ENCODE peak calls at places on chromosomes 16 and 17, in five cellular contexts. One of them, this sample, is unnamed.

GRCh38 chr17:19306160-19307111 is 56.1 kb downstream of the B9D1 start:
- DNase-seq in amniotic stem cell: no peak
- DNase-seq in stimulated activated CD8-positive, alpha-beta memory T cell treated with anti-CD3 and anti-CD28 coated beads, Interleukin-2, amount 100 ng/mL, for 48 hours: no peak
- DNase-seq in gastrocnemius medialis: no peak
- DNase-seq in pancreas: no peak
- DNase-seq in this sample: no peak

GRCh38 chr17:11308550-11308949 is 67.5 kb downstream of the SHISA6 start:
- DNase-seq in pancreas: no peak
- DNase-seq in amniotic stem cell: no peak
- DNase-seq in stimulated activated CD8-positive, alpha-beta memory T cell treated with anti-CD3 and anti-CD28 coated beads, Interleukin-2, amount 100 ng/mL, for 48 hours: no peak
- DNase-seq in gastrocnemius medialis: no peak
- DNase-seq in this sample: no peak

GRCh38 chr16:86634290-86634689 is 55.9 kb downstream of the FOXL1 start:
- DNase-seq in stimulated activated CD8-positive, alpha-beta memory T cell treated with anti-CD3 and anti-CD28 coated beads, Interleukin-2, amount 100 ng/mL, for 48 hours: no peak
- DNase-seq in amniotic stem cell: no peak
- DNase-seq in gastrocnemius medialis: no peak
- DNase-seq in pancreas: no peak
- DNase-seq in this sample: no peak

GRCh38 chr16:79770244-79771064 is 169.9 kb upstream of the MAF start:
- DNase-seq in pancreas: peak
- DNase-seq in gastrocnemius medialis: peak
- DNase-seq in stimulated activated CD8-positive, alpha-beta memory T cell treated with anti-CD3 and anti-CD28 coated beads, Interleukin-2, amount 100 ng/mL, for 48 hours: peak
- DNase-seq in amniotic stem cell: peak
- DNase-seq in this sample: no peak

GRCh38 chr17:2724783-2725164 is 13.2 kb upstream of the CLUH start:
- DNase-seq in pancreas: no peak
- DNase-seq in stimulated activated CD8-positive, alpha-beta memory T cell treated with anti-CD3 and anti-CD28 coated beads, Interleukin-2, amount 100 ng/mL, for 48 hours: peak
- DNase-seq in gastrocnemius medialis: no peak
- DNase-seq in amniotic stem cell: no peak
- DNase-seq in this sample: no peak

GRCh38 chr16:4615389-4616046 is 830 bp upstream of the UBALD1 start:
- DNase-seq in amniotic stem cell: no peak
- DNase-seq in pancreas: peak
- DNase-seq in gastrocnemius medialis: no peak
- DNase-seq in stimulated activated CD8-positive, alpha-beta memory T cell treated with anti-CD3 and anti-CD28 coated beads, Interleukin-2, amount 100 ng/mL, for 48 hours: no peak
- DNase-seq in this sample: no peak

GRCh38 chr16:67964477-67965131 is 3.8 kb downstream of the SLC12A4 start:
- DNase-seq in pancreas: no peak
- DNase-seq in stimulated activated CD8-positive, alpha-beta memory T cell treated with anti-CD3 and anti-CD28 coated beads, Interleukin-2, amount 100 ng/mL, for 48 hours: no peak
- DNase-seq in gastrocnemius medialis: no peak
- DNase-seq in amniotic stem cell: no peak
- DNase-seq in this sample: no peak

GRCh38 chr17:55903028-55903690 is 152.3 kb downstream of the PCTP start:
- DNase-seq in gastrocnemius medialis: no peak
- DNase-seq in stimulated activated CD8-positive, alpha-beta memory T cell treated with anti-CD3 and anti-CD28 coated beads, Interleukin-2, amount 100 ng/mL, for 48 hours: no peak
- DNase-seq in amniotic stem cell: no peak
- DNase-seq in pancreas: no peak
- DNase-seq in this sample: no peak

GRCh38 chr17:41354538-41354937 is 3.9 kb upstream of the KRT33A start:
- DNase-seq in stimulated activated CD8-positive, alpha-beta memory T cell treated with anti-CD3 and anti-CD28 coated beads, Interleukin-2, amount 100 ng/mL, for 48 hours: no peak
- DNase-seq in amniotic stem cell: no peak
- DNase-seq in pancreas: no peak
- DNase-seq in gastrocnemius medialis: no peak
- DNase-seq in this sample: no peak

GRCh38 chr17:64377769-64378282 is 12.8 kb downstream of the PECAM1 start:
- DNase-seq in pancreas: no peak
- DNase-seq in stimulated activated CD8-positive, alpha-beta memory T cell treated with anti-CD3 and anti-CD28 coated beads, Interleukin-2, amount 100 ng/mL, for 48 hours: no peak
- DNase-seq in amniotic stem cell: no peak
- DNase-seq in gastrocnemius medialis: no peak
- DNase-seq in this sample: no peak

GRCh38 chr16:57730771-57731730 is 4.5 kb upstream of the KATNB1 start:
- DNase-seq in stimulated activated CD8-positive, alpha-beta memory T cell treated with anti-CD3 and anti-CD28 coated beads, Interleukin-2, amount 100 ng/mL, for 48 hours: no peak
- DNase-seq in gastrocnemius medialis: no peak
- DNase-seq in amniotic stem cell: no peak
- DNase-seq in pancreas: no peak
- DNase-seq in this sample: no peak

GRCh38 chr17:81483085-81483861 is 29.3 kb downstream of the ACTG1 start:
- DNase-seq in stimulated activated CD8-positive, alpha-beta memory T cell treated with anti-CD3 and anti-CD28 coated beads, Interleukin-2, amount 100 ng/mL, for 48 hours: no peak
- DNase-seq in amniotic stem cell: no peak
- DNase-seq in gastrocnemius medialis: peak
- DNase-seq in pancreas: peak
- DNase-seq in this sample: no peak

GRCh38 chr17:10631048-10631700 is 25.9 kb downstream of the MYH3 start:
- DNase-seq in stimulated activated CD8-positive, alpha-beta memory T cell treated with anti-CD3 and anti-CD28 coated beads, Interleukin-2, amount 100 ng/mL, for 48 hours: no peak
- DNase-seq in pancreas: no peak
- DNase-seq in amniotic stem cell: no peak
- DNase-seq in gastrocnemius medialis: no peak
- DNase-seq in this sample: no peak

GRCh38 chr16:281660-282249 is 1.2 kb upstream of the PDIA2 start:
- DNase-seq in stimulated activated CD8-positive, alpha-beta memory T cell treated with anti-CD3 and anti-CD28 coated beads, Interleukin-2, amount 100 ng/mL, for 48 hours: no peak
- DNase-seq in pancreas: no peak
- DNase-seq in amniotic stem cell: no peak
- DNase-seq in gastrocnemius medialis: no peak
- DNase-seq in this sample: no peak

GRCh38 chr17:42900460-42901331 is at the start of gene G6PC1:
- DNase-seq in gastrocnemius medialis: no peak
- DNase-seq in pancreas: no peak
- DNase-seq in amniotic stem cell: no peak
- DNase-seq in stimulated activated CD8-positive, alpha-beta memory T cell treated with anti-CD3 and anti-CD28 coated beads, Interleukin-2, amount 100 ng/mL, for 48 hours: no peak
- DNase-seq in this sample: no peak

GRCh38 chr16:83200005-83200779 is 573.4 kb downstream of the CDH13 start:
- DNase-seq in amniotic stem cell: no peak
- DNase-seq in gastrocnemius medialis: peak
- DNase-seq in stimulated activated CD8-positive, alpha-beta memory T cell treated with anti-CD3 and anti-CD28 coated beads, Interleukin-2, amount 100 ng/mL, for 48 hours: no peak
- DNase-seq in pancreas: no peak
- DNase-seq in this sample: no peak

GRCh38 chr16:30382398-30383015 is at the start of gene SEPTIN1:
- DNase-seq in amniotic stem cell: no peak
- DNase-seq in stimulated activated CD8-positive, alpha-beta memory T cell treated with anti-CD3 and anti-CD28 coated beads, Interleukin-2, amount 100 ng/mL, for 48 hours: peak
- DNase-seq in gastrocnemius medialis: no peak
- DNase-seq in pancreas: no peak
- DNase-seq in this sample: no peak

GRCh38 chr16:89155184-89155679 is 16.3 kb upstream of the CDH15 start:
- DNase-seq in gastrocnemius medialis: peak
- DNase-seq in stimulated activated CD8-positive, alpha-beta memory T cell treated with anti-CD3 and anti-CD28 coated beads, Interleukin-2, amount 100 ng/mL, for 48 hours: no peak
- DNase-seq in pancreas: no peak
- DNase-seq in amniotic stem cell: peak
- DNase-seq in this sample: no peak

GRCh38 chr17:57608369-57609124 is 136.6 kb downstream of the CCDC182 start:
- DNase-seq in stimulated activated CD8-positive, alpha-beta memory T cell treated with anti-CD3 and anti-CD28 coated beads, Interleukin-2, amount 100 ng/mL, for 48 hours: no peak
- DNase-seq in gastrocnemius medialis: no peak
- DNase-seq in pancreas: no peak
- DNase-seq in amniotic stem cell: no peak
- DNase-seq in this sample: no peak

GRCh38 chr16:57801098-57801855 is 1.0 kb downstream of the KIFC3 start:
- DNase-seq in pancreas: no peak
- DNase-seq in amniotic stem cell: peak
- DNase-seq in gastrocnemius medialis: no peak
- DNase-seq in stimulated activated CD8-positive, alpha-beta memory T cell treated with anti-CD3 and anti-CD28 coated beads, Interleukin-2, amount 100 ng/mL, for 48 hours: no peak
- DNase-seq in this sample: peak

GRCh38 chr16:85665929-85666328 is 22.8 kb downstream of the GINS2 start:
- DNase-seq in stimulated activated CD8-positive, alpha-beta memory T cell treated with anti-CD3 and anti-CD28 coated beads, Interleukin-2, amount 100 ng/mL, for 48 hours: no peak
- DNase-seq in pancreas: no peak
- DNase-seq in gastrocnemius medialis: no peak
- DNase-seq in amniotic stem cell: no peak
- DNase-seq in this sample: no peak

GRCh38 chr16:15466886-15467781 is 32.7 kb downstream of the BMERB1 start:
- DNase-seq in gastrocnemius medialis: no peak
- DNase-seq in amniotic stem cell: no peak
- DNase-seq in pancreas: no peak
- DNase-seq in stimulated activated CD8-positive, alpha-beta memory T cell treated with anti-CD3 and anti-CD28 coated beads, Interleukin-2, amount 100 ng/mL, for 48 hours: no peak
- DNase-seq in this sample: no peak

GRCh38 chr16:3317315-3317999 is 12.2 kb downstream of the ZNF75A start:
- DNase-seq in stimulated activated CD8-positive, alpha-beta memory T cell treated with anti-CD3 and anti-CD28 coated beads, Interleukin-2, amount 100 ng/mL, for 48 hours: no peak
- DNase-seq in pancreas: no peak
- DNase-seq in amniotic stem cell: no peak
- DNase-seq in gastrocnemius medialis: no peak
- DNase-seq in this sample: no peak

GRCh38 chr16:85498607-85499006 is 114.5 kb upstream of the GSE1 start:
- DNase-seq in pancreas: no peak
- DNase-seq in stimulated activated CD8-positive, alpha-beta memory T cell treated with anti-CD3 and anti-CD28 coated beads, Interleukin-2, amount 100 ng/mL, for 48 hours: no peak
- DNase-seq in gastrocnemius medialis: peak
- DNase-seq in amniotic stem cell: no peak
- DNase-seq in this sample: no peak

GRCh38 chr16:17062676-17063075 is 408.1 kb downstream of the XYLT1 start:
- DNase-seq in pancreas: no peak
- DNase-seq in stimulated activated CD8-positive, alpha-beta memory T cell treated with anti-CD3 and anti-CD28 coated beads, Interleukin-2, amount 100 ng/mL, for 48 hours: no peak
- DNase-seq in gastrocnemius medialis: no peak
- DNase-seq in amniotic stem cell: no peak
- DNase-seq in this sample: no peak

GRCh38 chr16:4244254-4244812 is 2.5 kb upstream of the SRL start:
- DNase-seq in amniotic stem cell: no peak
- DNase-seq in stimulated activated CD8-positive, alpha-beta memory T cell treated with anti-CD3 and anti-CD28 coated beads, Interleukin-2, amount 100 ng/mL, for 48 hours: no peak
- DNase-seq in pancreas: no peak
- DNase-seq in gastrocnemius medialis: no peak
- DNase-seq in this sample: no peak

GRCh38 chr16:70157105-70157476 is 16.5 kb upstream of the CLEC18C start:
- DNase-seq in pancreas: no peak
- DNase-seq in gastrocnemius medialis: no peak
- DNase-seq in stimulated activated CD8-positive, alpha-beta memory T cell treated with anti-CD3 and anti-CD28 coated beads, Interleukin-2, amount 100 ng/mL, for 48 hours: no peak
- DNase-seq in amniotic stem cell: no peak
- DNase-seq in this sample: no peak

GRCh38 chr16:76910931-76911330 is 280.1 kb upstream of the MON1B start:
- DNase-seq in pancreas: no peak
- DNase-seq in stimulated activated CD8-positive, alpha-beta memory T cell treated with anti-CD3 and anti-CD28 coated beads, Interleukin-2, amount 100 ng/mL, for 48 hours: no peak
- DNase-seq in amniotic stem cell: peak
- DNase-seq in gastrocnemius medialis: no peak
- DNase-seq in this sample: no peak

GRCh38 chr17:63476857-63477470 is at the start of gene ACE:
- DNase-seq in stimulated activated CD8-positive, alpha-beta memory T cell treated with anti-CD3 and anti-CD28 coated beads, Interleukin-2, amount 100 ng/mL, for 48 hours: peak
- DNase-seq in gastrocnemius medialis: no peak
- DNase-seq in amniotic stem cell: no peak
- DNase-seq in pancreas: peak
- DNase-seq in this sample: no peak

GRCh38 chr17:14926526-14927122 is 338.5 kb downstream of the PMP22 start:
- DNase-seq in pancreas: peak
- DNase-seq in amniotic stem cell: peak
- DNase-seq in stimulated activated CD8-positive, alpha-beta memory T cell treated with anti-CD3 and anti-CD28 coated beads, Interleukin-2, amount 100 ng/mL, for 48 hours: peak
- DNase-seq in gastrocnemius medialis: peak
- DNase-seq in this sample: peak

GRCh38 chr16:30844671-30845449 is 49.0 kb downstream of the BCL7C start:
- DNase-seq in gastrocnemius medialis: peak
- DNase-seq in amniotic stem cell: peak
- DNase-seq in stimulated activated CD8-positive, alpha-beta memory T cell treated with anti-CD3 and anti-CD28 coated beads, Interleukin-2, amount 100 ng/mL, for 48 hours: peak
- DNase-seq in pancreas: peak
- DNase-seq in this sample: peak

GRCh38 chr16:80993293-80993691 is 13.4 kb downstream of the CMC2 start:
- DNase-seq in gastrocnemius medialis: no peak
- DNase-seq in pancreas: no peak
- DNase-seq in stimulated activated CD8-positive, alpha-beta memory T cell treated with anti-CD3 and anti-CD28 coated beads, Interleukin-2, amount 100 ng/mL, for 48 hours: no peak
- DNase-seq in amniotic stem cell: peak
- DNase-seq in this sample: no peak

GRCh38 chr16:57984443-57985203 is 13.7 kb upstream of the CNGB1 start:
- DNase-seq in amniotic stem cell: no peak
- DNase-seq in stimulated activated CD8-positive, alpha-beta memory T cell treated with anti-CD3 and anti-CD28 coated beads, Interleukin-2, amount 100 ng/mL, for 48 hours: peak
- DNase-seq in pancreas: peak
- DNase-seq in gastrocnemius medialis: peak
- DNase-seq in this sample: no peak

GRCh38 chr16:88285514-88285822 is 97.3 kb upstream of the ZNF469 start:
- DNase-seq in amniotic stem cell: no peak
- DNase-seq in gastrocnemius medialis: no peak
- DNase-seq in stimulated activated CD8-positive, alpha-beta memory T cell treated with anti-CD3 and anti-CD28 coated beads, Interleukin-2, amount 100 ng/mL, for 48 hours: no peak
- DNase-seq in pancreas: no peak
- DNase-seq in this sample: no peak

GRCh38 chr17:82060614-82061013 is 5.0 kb downstream of the DUS1L start:
- DNase-seq in amniotic stem cell: no peak
- DNase-seq in stimulated activated CD8-positive, alpha-beta memory T cell treated with anti-CD3 and anti-CD28 coated beads, Interleukin-2, amount 100 ng/mL, for 48 hours: no peak
- DNase-seq in pancreas: no peak
- DNase-seq in gastrocnemius medialis: no peak
- DNase-seq in this sample: no peak

GRCh38 chr16:89133457-89134127 is 38.0 kb upstream of the CDH15 start:
- DNase-seq in pancreas: no peak
- DNase-seq in gastrocnemius medialis: no peak
- DNase-seq in stimulated activated CD8-positive, alpha-beta memory T cell treated with anti-CD3 and anti-CD28 coated beads, Interleukin-2, amount 100 ng/mL, for 48 hours: no peak
- DNase-seq in amniotic stem cell: no peak
- DNase-seq in this sample: no peak

GRCh38 chr17:64015447-64015846 is 5.0 kb downstream of the ICAM2 start:
- DNase-seq in pancreas: no peak
- DNase-seq in amniotic stem cell: no peak
- DNase-seq in gastrocnemius medialis: no peak
- DNase-seq in stimulated activated CD8-positive, alpha-beta memory T cell treated with anti-CD3 and anti-CD28 coated beads, Interleukin-2, amount 100 ng/mL, for 48 hours: no peak
- DNase-seq in this sample: no peak